ENCODE peak calls at places on chromosome 13, in five cellular contexts. One of them, this sample, is unnamed.

GRCh38 chr13:91904597-91904996 is 506.2 kb downstream of the GPC5 start:
- DNase-seq in AG04450: no peak
- DNase-seq in pancreas: no peak
- DNase-seq in left ventricle myocardium inferior: no peak
- DNase-seq in CD8-positive, alpha-beta T cell: no peak
- DNase-seq in this sample: no peak

GRCh38 chr13:97380696-97381095 is 53.3 kb upstream of the RAP2A start:
- DNase-seq in AG04450: no peak
- DNase-seq in pancreas: no peak
- DNase-seq in left ventricle myocardium inferior: no peak
- DNase-seq in CD8-positive, alpha-beta T cell: no peak
- DNase-seq in this sample: no peak

GRCh38 chr13:21175656-21176194 is 627 bp downstream of the SKA3 start:
- DNase-seq in AG04450: no peak
- DNase-seq in pancreas: no peak
- DNase-seq in left ventricle myocardium inferior: no peak
- DNase-seq in CD8-positive, alpha-beta T cell: no peak
- DNase-seq in this sample: no peak

GRCh38 chr13:40432018-40432978 is 234.1 kb downstream of the FOXO1 start:
- DNase-seq in AG04450: no peak
- DNase-seq in pancreas: no peak
- DNase-seq in left ventricle myocardium inferior: no peak
- DNase-seq in CD8-positive, alpha-beta T cell: no peak
- DNase-seq in this sample: no peak

GRCh38 chr13:75399168-75399878 is 82.6 kb downstream of the TBC1D4 start:
- DNase-seq in AG04450: no peak
- DNase-seq in pancreas: no peak
- DNase-seq in left ventricle myocardium inferior: no peak
- DNase-seq in CD8-positive, alpha-beta T cell: no peak
- DNase-seq in this sample: no peak

GRCh38 chr13:85313761-85314503 is 485.3 kb downstream of the SLITRK6 start:
- DNase-seq in AG04450: no peak
- DNase-seq in pancreas: no peak
- DNase-seq in left ventricle myocardium inferior: no peak
- DNase-seq in CD8-positive, alpha-beta T cell: no peak
- DNase-seq in this sample: no peak

GRCh38 chr13:41315466-41316047 is 4.5 kb downstream of the NAA16 start:
- DNase-seq in AG04450: no peak
- DNase-seq in pancreas: no peak
- DNase-seq in left ventricle myocardium inferior: no peak
- DNase-seq in CD8-positive, alpha-beta T cell: no peak
- DNase-seq in this sample: no peak

GRCh38 chr13:76822691-76823267 is 63.4 kb downstream of the KCTD12 start:
- DNase-seq in AG04450: no peak
- DNase-seq in pancreas: no peak
- DNase-seq in left ventricle myocardium inferior: no peak
- DNase-seq in CD8-positive, alpha-beta T cell: no peak
- DNase-seq in this sample: no peak

GRCh38 chr13:44622259-44622658 is 46.1 kb upstream of the TSC22D1 start:
- DNase-seq in AG04450: no peak
- DNase-seq in pancreas: no peak
- DNase-seq in left ventricle myocardium inferior: no peak
- DNase-seq in CD8-positive, alpha-beta T cell: no peak
- DNase-seq in this sample: no peak

GRCh38 chr13:94309997-94310842 is 169.3 kb downstream of the DCT start:
- DNase-seq in AG04450: peak
- DNase-seq in pancreas: no peak
- DNase-seq in left ventricle myocardium inferior: no peak
- DNase-seq in CD8-positive, alpha-beta T cell: no peak
- DNase-seq in this sample: no peak

GRCh38 chr13:50831510-50831909 is 12.0 kb downstream of the DLEU7 start:
- DNase-seq in AG04450: no peak
- DNase-seq in pancreas: no peak
- DNase-seq in left ventricle myocardium inferior: no peak
- DNase-seq in CD8-positive, alpha-beta T cell: no peak
- DNase-seq in this sample: no peak

GRCh38 chr13:35984287-35984686 is 146.9 kb downstream of the DCLK1 start:
- DNase-seq in AG04450: no peak
- DNase-seq in pancreas: no peak
- DNase-seq in left ventricle myocardium inferior: no peak
- DNase-seq in CD8-positive, alpha-beta T cell: no peak
- DNase-seq in this sample: no peak

DNA sequence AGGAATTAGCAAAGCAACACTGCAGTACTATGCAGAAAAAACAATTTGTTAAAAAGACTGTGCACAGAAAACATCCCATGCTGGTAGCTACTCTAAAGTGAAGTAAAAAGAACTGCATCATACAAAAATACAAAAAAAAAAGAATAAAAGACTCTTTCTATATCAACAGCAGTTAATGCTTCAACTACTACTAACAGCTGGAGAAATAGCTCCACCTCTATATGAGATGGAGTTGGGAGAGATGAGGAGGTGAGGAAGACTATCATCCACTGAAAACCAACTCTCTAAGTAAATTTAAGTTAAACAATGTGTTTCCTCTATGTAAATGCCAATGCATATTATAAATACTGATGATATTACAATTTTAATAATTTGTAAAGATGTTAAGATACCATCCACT is 1.8 kb downstream of the ZC3H13 start:
- DNase-seq in AG04450: no peak
- DNase-seq in pancreas: no peak
- DNase-seq in left ventricle myocardium inferior: no peak
- DNase-seq in CD8-positive, alpha-beta T cell: no peak
- DNase-seq in this sample: no peak
- H3K4me3 ChIP-seq in AG04450: peak
- H3K4me3 ChIP-seq in pancreas: peak
- H3K4me3 ChIP-seq in left ventricle myocardium inferior: peak
- H3K4me3 ChIP-seq in CD8-positive, alpha-beta T cell: no peak
- H3K4me3 ChIP-seq in this sample: no peak

DNA sequence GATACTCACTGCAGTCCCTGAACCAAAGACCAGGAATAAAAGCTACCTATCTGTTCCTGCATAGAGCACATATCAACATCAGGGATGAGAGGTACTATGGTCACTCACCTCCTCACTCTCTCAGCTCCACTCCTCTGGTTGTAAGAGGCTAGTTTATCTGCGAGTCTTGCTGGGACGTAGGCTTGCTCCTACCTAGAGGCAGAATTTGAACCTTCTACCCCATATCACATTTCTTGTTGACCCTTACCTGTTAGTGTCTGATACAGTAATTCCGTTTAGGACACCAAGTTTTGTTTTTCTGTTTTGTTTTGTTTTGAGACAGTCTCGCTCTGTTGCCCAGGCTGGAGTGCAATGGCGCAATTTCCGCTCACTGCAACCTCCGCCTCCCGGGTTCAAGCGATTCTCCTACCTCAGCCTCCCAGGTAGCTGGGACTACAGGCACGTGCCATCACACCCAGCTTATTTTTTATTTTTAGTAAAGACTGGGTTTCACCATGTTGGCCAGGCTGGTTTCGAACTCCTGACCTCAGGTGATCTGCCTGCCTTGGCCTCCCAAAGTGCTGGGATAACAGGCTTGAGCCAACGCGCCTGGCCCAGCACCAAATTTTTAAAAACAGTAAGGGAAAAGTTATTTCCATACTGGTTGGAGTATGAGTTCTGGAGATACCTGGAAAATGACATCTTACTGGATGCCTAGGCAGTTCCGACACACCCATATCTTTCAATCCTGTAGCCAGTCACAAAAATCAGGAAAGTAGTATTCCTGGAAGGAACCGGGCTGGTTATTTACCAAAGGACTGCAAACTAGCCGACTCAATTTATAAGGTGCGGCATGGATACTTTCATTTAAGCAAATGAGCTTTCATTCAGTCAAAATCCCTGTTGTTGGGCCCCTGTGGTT is 800 bp downstream of the EPSTI1 start:
- DNase-seq in AG04450: no peak
- DNase-seq in pancreas: no peak
- DNase-seq in left ventricle myocardium inferior: no peak
- DNase-seq in CD8-positive, alpha-beta T cell: no peak
- DNase-seq in this sample: no peak
- H3K27ac ChIP-seq in AG04450: peak
- H3K27ac ChIP-seq in pancreas: peak
- H3K27ac ChIP-seq in left ventricle myocardium inferior: peak
- H3K27ac ChIP-seq in CD8-positive, alpha-beta T cell: peak
- H3K27ac ChIP-seq in this sample: peak

GRCh38 chr13:99969934-99970760 is 1.4 kb downstream of the ZIC5 start:
- DNase-seq in AG04450: no peak
- DNase-seq in pancreas: peak
- DNase-seq in left ventricle myocardium inferior: no peak
- DNase-seq in CD8-positive, alpha-beta T cell: no peak
- DNase-seq in this sample: no peak

GRCh38 chr13:99967884-99968520 is 3.6 kb downstream of the ZIC5 start:
- DNase-seq in AG04450: no peak
- DNase-seq in pancreas: no peak
- DNase-seq in left ventricle myocardium inferior: no peak
- DNase-seq in CD8-positive, alpha-beta T cell: no peak
- DNase-seq in this sample: no peak

GRCh38 chr13:99968521-99969367 is 2.8 kb downstream of the ZIC5 start:
- DNase-seq in AG04450: no peak
- DNase-seq in pancreas: peak
- DNase-seq in left ventricle myocardium inferior: no peak
- DNase-seq in CD8-positive, alpha-beta T cell: no peak
- DNase-seq in this sample: no peak

GRCh38 chr13:99970761-99971575 is 599 bp downstream of the ZIC5 start:
- DNase-seq in AG04450: no peak
- DNase-seq in pancreas: peak
- DNase-seq in left ventricle myocardium inferior: no peak
- DNase-seq in CD8-positive, alpha-beta T cell: no peak
- DNase-seq in this sample: no peak

GRCh38 chr13:99969368-99969933 is 2.1 kb downstream of the ZIC5 start:
- DNase-seq in AG04450: no peak
- DNase-seq in pancreas: no peak
- DNase-seq in left ventricle myocardium inferior: no peak
- DNase-seq in CD8-positive, alpha-beta T cell: no peak
- DNase-seq in this sample: no peak
- H3K4me3 ChIP-seq in AG04450: no peak
- H3K4me3 ChIP-seq in pancreas: peak
- H3K4me3 ChIP-seq in left ventricle myocardium inferior: peak
- H3K4me3 ChIP-seq in CD8-positive, alpha-beta T cell: peak
- H3K4me3 ChIP-seq in this sample: peak

GRCh38 chr13:112984501-112984900 is 15.5 kb downstream of the MCF2L start:
- DNase-seq in AG04450: no peak
- DNase-seq in pancreas: no peak
- DNase-seq in left ventricle myocardium inferior: no peak
- DNase-seq in CD8-positive, alpha-beta T cell: no peak
- DNase-seq in this sample: no peak

GRCh38 chr13:112984954-112985802 is 16.2 kb downstream of the MCF2L start:
- DNase-seq in AG04450: no peak
- DNase-seq in pancreas: peak
- DNase-seq in left ventricle myocardium inferior: no peak
- DNase-seq in CD8-positive, alpha-beta T cell: no peak
- DNase-seq in this sample: no peak

GRCh38 chr13:112983042-112983305 is 14.0 kb downstream of the MCF2L start:
- DNase-seq in AG04450: no peak
- DNase-seq in pancreas: no peak
- DNase-seq in left ventricle myocardium inferior: no peak
- DNase-seq in CD8-positive, alpha-beta T cell: no peak
- DNase-seq in this sample: no peak

GRCh38 chr13:112982281-112983041 is 13.4 kb downstream of the MCF2L start:
- DNase-seq in AG04450: no peak
- DNase-seq in pancreas: peak
- DNase-seq in left ventricle myocardium inferior: no peak
- DNase-seq in CD8-positive, alpha-beta T cell: no peak
- DNase-seq in this sample: no peak

DNA sequence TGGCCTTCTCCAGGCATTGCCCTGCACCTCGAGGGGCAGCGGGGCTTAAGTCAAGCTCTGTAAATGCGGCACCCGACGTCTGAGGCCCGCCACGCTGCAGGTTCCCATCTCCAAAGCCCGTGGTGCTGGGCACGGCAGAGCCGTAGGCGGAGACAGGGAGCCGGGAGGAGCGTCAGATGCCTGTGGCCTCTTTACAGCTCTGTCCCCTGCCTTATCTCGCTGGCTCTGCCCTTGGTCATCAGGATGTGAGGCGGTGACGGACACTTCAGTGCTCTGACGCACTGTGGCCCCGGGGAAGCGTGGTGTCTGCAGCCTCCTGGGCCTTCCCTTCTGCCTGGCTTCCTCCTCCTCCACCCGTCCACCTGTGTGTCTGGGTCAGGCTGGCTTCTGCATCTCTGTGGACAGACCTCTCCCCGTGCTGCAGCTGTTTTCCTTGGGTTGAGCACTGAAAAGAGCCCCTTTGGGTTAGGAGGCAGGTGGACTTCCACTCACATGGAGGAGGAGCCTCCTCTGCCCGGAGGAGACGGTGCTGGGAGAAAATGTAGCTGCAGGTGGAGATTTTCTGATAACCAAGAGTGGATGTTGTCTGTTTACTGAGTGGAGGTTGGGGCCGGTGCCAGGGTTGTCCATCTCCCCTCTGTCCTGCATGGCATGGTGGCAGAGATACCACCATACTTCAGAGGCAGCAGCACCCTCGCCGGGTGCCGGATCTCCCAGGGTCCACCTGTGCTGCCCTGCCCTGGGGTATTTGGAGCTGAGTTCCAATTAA is 14.6 kb downstream of the MCF2L start:
- DNase-seq in AG04450: no peak
- DNase-seq in pancreas: peak
- DNase-seq in left ventricle myocardium inferior: peak
- DNase-seq in CD8-positive, alpha-beta T cell: no peak
- DNase-seq in this sample: no peak
- H3K27ac ChIP-seq in AG04450: no peak
- H3K27ac ChIP-seq in pancreas: no peak
- H3K27ac ChIP-seq in left ventricle myocardium inferior: peak
- H3K27ac ChIP-seq in CD8-positive, alpha-beta T cell: no peak
- H3K27ac ChIP-seq in this sample: no peak

DNA sequence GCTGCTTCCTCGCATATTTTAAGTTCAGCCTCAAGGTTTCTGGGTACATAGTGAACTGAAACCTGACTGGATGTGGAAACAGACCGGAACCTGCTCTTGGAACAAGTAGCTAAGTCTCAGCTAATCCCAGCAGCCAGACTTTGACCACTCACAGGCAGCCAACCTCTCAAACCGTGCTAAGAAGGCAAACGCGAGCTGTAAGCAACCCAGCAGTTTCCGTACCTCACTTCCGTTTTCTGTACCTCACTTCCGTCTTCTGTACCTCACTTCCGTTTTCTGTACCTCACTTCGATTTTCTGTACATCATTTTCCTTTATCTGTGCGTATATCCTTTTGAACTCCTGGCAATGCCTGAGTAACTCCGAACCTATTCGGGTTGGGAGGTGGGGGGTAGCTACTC is 96.8 kb downstream of the SUCLA2 start:
- DNase-seq in AG04450: no peak
- DNase-seq in pancreas: no peak
- DNase-seq in left ventricle myocardium inferior: no peak
- DNase-seq in CD8-positive, alpha-beta T cell: no peak
- DNase-seq in this sample: no peak
- H3K4me3 ChIP-seq in AG04450: no peak
- H3K4me3 ChIP-seq in pancreas: no peak
- H3K4me3 ChIP-seq in left ventricle myocardium inferior: peak
- H3K4me3 ChIP-seq in CD8-positive, alpha-beta T cell: no peak
- H3K4me3 ChIP-seq in this sample: no peak

DNA sequence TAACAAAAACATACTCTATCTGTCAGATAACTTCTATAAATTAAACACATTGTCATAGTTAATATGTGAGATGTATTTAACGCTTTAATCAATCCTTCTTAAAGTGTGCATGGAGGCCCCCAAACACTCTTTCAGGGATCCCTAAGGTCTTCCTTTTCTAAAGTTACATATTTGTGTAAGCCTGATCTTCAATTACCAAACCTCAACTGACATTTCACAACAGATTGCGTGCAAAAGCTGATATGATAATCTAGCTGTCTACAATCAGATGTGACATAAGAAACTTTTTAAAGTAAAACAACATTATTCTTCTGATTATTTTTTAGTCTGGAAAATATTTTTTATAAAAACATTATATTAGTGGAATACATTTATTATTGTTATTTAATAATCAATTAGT is 1850.4 kb downstream of the OLFM4 start:
- DNase-seq in AG04450: no peak
- DNase-seq in pancreas: no peak
- DNase-seq in left ventricle myocardium inferior: no peak
- DNase-seq in CD8-positive, alpha-beta T cell: no peak
- DNase-seq in this sample: no peak
- H3K27ac ChIP-seq in AG04450: no peak
- H3K27ac ChIP-seq in pancreas: no peak
- H3K27ac ChIP-seq in left ventricle myocardium inferior: no peak
- H3K27ac ChIP-seq in CD8-positive, alpha-beta T cell: no peak
- H3K27ac ChIP-seq in this sample: no peak